ENCODE peak calls at places on chromosomes 16 and 17, in five cellular contexts. One of them, this sample, is unnamed.

GRCh38 chr17:41906465-41907184 is 12.1 kb downstream of the ACLY start:
- DNase-seq in right atrium auricular region: no peak
- DNase-seq in activated T-helper 1 cell treated with anti-CD3 and anti-CD28 coated beads, Interleukin-2, amount 50 U/mL, for 16 hours: no peak
- DNase-seq in stimulated activated CD4-positive, alpha-beta T cell treated with anti-CD3 and anti-CD28 coated beads, Interleukin-4, amount 100 ng/mL, for 4 hours: no peak
- DNase-seq in HuH-7: no peak
- DNase-seq in this sample: no peak

GRCh38 chr17:32142038-32142856 is at the start of gene RHOT1:
- DNase-seq in stimulated activated CD4-positive, alpha-beta T cell treated with anti-CD3 and anti-CD28 coated beads, Interleukin-4, amount 100 ng/mL, for 4 hours: peak
- DNase-seq in HuH-7: peak
- DNase-seq in activated T-helper 1 cell treated with anti-CD3 and anti-CD28 coated beads, Interleukin-2, amount 50 U/mL, for 16 hours: peak
- DNase-seq in right atrium auricular region: peak
- DNase-seq in this sample: peak

GRCh38 chr16:1993731-1994131 is 4.0 kb downstream of the SYNGR3 start:
- DNase-seq in stimulated activated CD4-positive, alpha-beta T cell treated with anti-CD3 and anti-CD28 coated beads, Interleukin-4, amount 100 ng/mL, for 4 hours: no peak
- DNase-seq in activated T-helper 1 cell treated with anti-CD3 and anti-CD28 coated beads, Interleukin-2, amount 50 U/mL, for 16 hours: no peak
- DNase-seq in HuH-7: peak
- DNase-seq in right atrium auricular region: no peak
- DNase-seq in this sample: peak

GRCh38 chr16:2039286-2040030 is 8.2 kb downstream of the NTHL1 start:
- DNase-seq in stimulated activated CD4-positive, alpha-beta T cell treated with anti-CD3 and anti-CD28 coated beads, Interleukin-4, amount 100 ng/mL, for 4 hours: no peak
- DNase-seq in activated T-helper 1 cell treated with anti-CD3 and anti-CD28 coated beads, Interleukin-2, amount 50 U/mL, for 16 hours: no peak
- DNase-seq in right atrium auricular region: peak
- DNase-seq in HuH-7: peak
- DNase-seq in this sample: peak

GRCh38 chr17:43940630-43941029 is 1.6 kb downstream of the PPY start:
- DNase-seq in HuH-7: peak
- DNase-seq in right atrium auricular region: no peak
- DNase-seq in activated T-helper 1 cell treated with anti-CD3 and anti-CD28 coated beads, Interleukin-2, amount 50 U/mL, for 16 hours: no peak
- DNase-seq in stimulated activated CD4-positive, alpha-beta T cell treated with anti-CD3 and anti-CD28 coated beads, Interleukin-4, amount 100 ng/mL, for 4 hours: no peak
- DNase-seq in this sample: peak

GRCh38 chr17:57662021-57662420 is 83.1 kb downstream of the CCDC182 start:
- DNase-seq in activated T-helper 1 cell treated with anti-CD3 and anti-CD28 coated beads, Interleukin-2, amount 50 U/mL, for 16 hours: no peak
- DNase-seq in stimulated activated CD4-positive, alpha-beta T cell treated with anti-CD3 and anti-CD28 coated beads, Interleukin-4, amount 100 ng/mL, for 4 hours: no peak
- DNase-seq in right atrium auricular region: no peak
- DNase-seq in HuH-7: no peak
- DNase-seq in this sample: no peak

GRCh38 chr16:50667497-50668367 is 13.4 kb downstream of the SNX20 start:
- DNase-seq in right atrium auricular region: no peak
- DNase-seq in HuH-7: no peak
- DNase-seq in activated T-helper 1 cell treated with anti-CD3 and anti-CD28 coated beads, Interleukin-2, amount 50 U/mL, for 16 hours: no peak
- DNase-seq in stimulated activated CD4-positive, alpha-beta T cell treated with anti-CD3 and anti-CD28 coated beads, Interleukin-4, amount 100 ng/mL, for 4 hours: no peak
- DNase-seq in this sample: peak

GRCh38 chr17:6286239-6286638 is 148.7 kb downstream of the AIPL1 start:
- DNase-seq in right atrium auricular region: no peak
- DNase-seq in stimulated activated CD4-positive, alpha-beta T cell treated with anti-CD3 and anti-CD28 coated beads, Interleukin-4, amount 100 ng/mL, for 4 hours: no peak
- DNase-seq in HuH-7: no peak
- DNase-seq in activated T-helper 1 cell treated with anti-CD3 and anti-CD28 coated beads, Interleukin-2, amount 50 U/mL, for 16 hours: no peak
- DNase-seq in this sample: no peak

GRCh38 chr17:57612202-57613071 is 132.7 kb downstream of the CCDC182 start:
- DNase-seq in HuH-7: no peak
- DNase-seq in stimulated activated CD4-positive, alpha-beta T cell treated with anti-CD3 and anti-CD28 coated beads, Interleukin-4, amount 100 ng/mL, for 4 hours: no peak
- DNase-seq in activated T-helper 1 cell treated with anti-CD3 and anti-CD28 coated beads, Interleukin-2, amount 50 U/mL, for 16 hours: no peak
- DNase-seq in right atrium auricular region: no peak
- DNase-seq in this sample: no peak

GRCh38 chr17:38967290-38967738 is at the start of gene FBXO47:
- DNase-seq in HuH-7: no peak
- DNase-seq in activated T-helper 1 cell treated with anti-CD3 and anti-CD28 coated beads, Interleukin-2, amount 50 U/mL, for 16 hours: peak
- DNase-seq in stimulated activated CD4-positive, alpha-beta T cell treated with anti-CD3 and anti-CD28 coated beads, Interleukin-4, amount 100 ng/mL, for 4 hours: peak
- DNase-seq in right atrium auricular region: peak
- DNase-seq in this sample: peak

GRCh38 chr16:51061355-51061754 is 89.7 kb downstream of the SALL1 start:
- DNase-seq in stimulated activated CD4-positive, alpha-beta T cell treated with anti-CD3 and anti-CD28 coated beads, Interleukin-4, amount 100 ng/mL, for 4 hours: no peak
- DNase-seq in activated T-helper 1 cell treated with anti-CD3 and anti-CD28 coated beads, Interleukin-2, amount 50 U/mL, for 16 hours: no peak
- DNase-seq in HuH-7: no peak
- DNase-seq in right atrium auricular region: no peak
- DNase-seq in this sample: no peak

GRCh38 chr16:68704232-68704867 is 32.7 kb upstream of the CDH1 start:
- DNase-seq in activated T-helper 1 cell treated with anti-CD3 and anti-CD28 coated beads, Interleukin-2, amount 50 U/mL, for 16 hours: peak
- DNase-seq in stimulated activated CD4-positive, alpha-beta T cell treated with anti-CD3 and anti-CD28 coated beads, Interleukin-4, amount 100 ng/mL, for 4 hours: peak
- DNase-seq in HuH-7: peak
- DNase-seq in right atrium auricular region: no peak
- DNase-seq in this sample: peak

GRCh38 chr17:61168506-61168905 is 231.1 kb upstream of the TBX2 start:
- DNase-seq in activated T-helper 1 cell treated with anti-CD3 and anti-CD28 coated beads, Interleukin-2, amount 50 U/mL, for 16 hours: no peak
- DNase-seq in stimulated activated CD4-positive, alpha-beta T cell treated with anti-CD3 and anti-CD28 coated beads, Interleukin-4, amount 100 ng/mL, for 4 hours: no peak
- DNase-seq in right atrium auricular region: no peak
- DNase-seq in HuH-7: no peak
- DNase-seq in this sample: no peak

GRCh38 chr16:85200471-85201278 is 88.4 kb upstream of the CIBAR2 start:
- DNase-seq in HuH-7: no peak
- DNase-seq in right atrium auricular region: no peak
- DNase-seq in stimulated activated CD4-positive, alpha-beta T cell treated with anti-CD3 and anti-CD28 coated beads, Interleukin-4, amount 100 ng/mL, for 4 hours: no peak
- DNase-seq in activated T-helper 1 cell treated with anti-CD3 and anti-CD28 coated beads, Interleukin-2, amount 50 U/mL, for 16 hours: no peak
- DNase-seq in this sample: no peak

GRCh38 chr17:62627904-62628603 is 584 bp downstream of the MRC2 start:
- DNase-seq in right atrium auricular region: no peak
- DNase-seq in HuH-7: no peak
- DNase-seq in stimulated activated CD4-positive, alpha-beta T cell treated with anti-CD3 and anti-CD28 coated beads, Interleukin-4, amount 100 ng/mL, for 4 hours: peak
- DNase-seq in activated T-helper 1 cell treated with anti-CD3 and anti-CD28 coated beads, Interleukin-2, amount 50 U/mL, for 16 hours: no peak
- DNase-seq in this sample: no peak

GRCh38 chr16:77611386-77611785 is 110.9 kb upstream of the NUDT7 start:
- DNase-seq in right atrium auricular region: no peak
- DNase-seq in activated T-helper 1 cell treated with anti-CD3 and anti-CD28 coated beads, Interleukin-2, amount 50 U/mL, for 16 hours: no peak
- DNase-seq in HuH-7: no peak
- DNase-seq in stimulated activated CD4-positive, alpha-beta T cell treated with anti-CD3 and anti-CD28 coated beads, Interleukin-4, amount 100 ng/mL, for 4 hours: no peak
- DNase-seq in this sample: no peak

GRCh38 chr16:3147046-3147756 is 12.4 kb downstream of the ZNF213 start:
- DNase-seq in activated T-helper 1 cell treated with anti-CD3 and anti-CD28 coated beads, Interleukin-2, amount 50 U/mL, for 16 hours: no peak
- DNase-seq in HuH-7: no peak
- DNase-seq in right atrium auricular region: no peak
- DNase-seq in stimulated activated CD4-positive, alpha-beta T cell treated with anti-CD3 and anti-CD28 coated beads, Interleukin-4, amount 100 ng/mL, for 4 hours: no peak
- DNase-seq in this sample: no peak

GRCh38 chr17:65294184-65294719 is 157.1 kb downstream of the RGS9 start:
- DNase-seq in stimulated activated CD4-positive, alpha-beta T cell treated with anti-CD3 and anti-CD28 coated beads, Interleukin-4, amount 100 ng/mL, for 4 hours: peak
- DNase-seq in activated T-helper 1 cell treated with anti-CD3 and anti-CD28 coated beads, Interleukin-2, amount 50 U/mL, for 16 hours: peak
- DNase-seq in right atrium auricular region: peak
- DNase-seq in HuH-7: peak
- DNase-seq in this sample: peak

GRCh38 chr17:64393000-64393402 is 2.3 kb upstream of the PECAM1 start:
- DNase-seq in HuH-7: no peak
- DNase-seq in right atrium auricular region: no peak
- DNase-seq in activated T-helper 1 cell treated with anti-CD3 and anti-CD28 coated beads, Interleukin-2, amount 50 U/mL, for 16 hours: no peak
- DNase-seq in stimulated activated CD4-positive, alpha-beta T cell treated with anti-CD3 and anti-CD28 coated beads, Interleukin-4, amount 100 ng/mL, for 4 hours: peak
- DNase-seq in this sample: no peak

GRCh38 chr16:5903797-5904196 is 806.2 kb upstream of the EEF2KMT start:
- DNase-seq in HuH-7: no peak
- DNase-seq in stimulated activated CD4-positive, alpha-beta T cell treated with anti-CD3 and anti-CD28 coated beads, Interleukin-4, amount 100 ng/mL, for 4 hours: no peak
- DNase-seq in activated T-helper 1 cell treated with anti-CD3 and anti-CD28 coated beads, Interleukin-2, amount 50 U/mL, for 16 hours: no peak
- DNase-seq in right atrium auricular region: no peak
- DNase-seq in this sample: no peak